ENCODE peak calls at places on chromosomes 7 and 10, in eight cellular contexts. P is neuronal stem cell, A is mammary epithelial cell, K is HepG2, E is GM23248, V is fibroblast of lung, O is GM12878, M is PC-3. Y is an unnamed sample.

GRCh38 chr7:87218941-87219544 is 489 bp downstream of the TMEM243 start:
- DNase-seq in A (peak; percentile 51), V (peak; percentile 54), K (peak; percentile 28), E (peak; percentile 78), P (peak; percentile 14), M (peak; percentile 57), O (no peak), Y (peak; percentile 27)

GRCh38 chr7:101166909-101167644 is 1.7 kb upstream of the VGF start:
- DNase-seq in O (no peak), E (no peak), P (no peak), A (no peak), K (no peak), M (no peak), V (no peak), Y (no peak)

GRCh38 chr7:7125993-7126392 is 56.4 kb upstream of the C1GALT1 start:
- DNase-seq in E (peak; percentile 3), P (no peak), K (peak; percentile 82), O (no peak), A (no peak), V (no peak), M (no peak), Y (no peak)

GRCh38 chr10:112213836-112214235 is 30.3 kb upstream of the GPAM start:
- DNase-seq in E (peak; percentile 63), P (no peak), M (no peak), V (no peak), A (no peak), O (no peak), K (no peak), Y (no peak)

GRCh38 chr10:32190890-32191491 is 134.8 kb upstream of the KIF5B start:
- DNase-seq in E (peak; percentile 54), P (peak; percentile 15), A (peak; percentile 27), K (peak; percentile 25), V (peak; percentile 57), M (peak; percentile 58), O (no peak), Y (no peak)

GRCh38 chr10:77857272-77857671 is 69.3 kb downstream of the DLG5 start:
- DNase-seq in M (peak; percentile 70), O (no peak), E (no peak), P (no peak), K (no peak), V (no peak), A (peak; percentile 39), Y (no peak)

GRCh38 chr7:142983825-142984224 is 21.7 kb upstream of the KEL start:
- DNase-seq in E (no peak), O (no peak), P (no peak), K (no peak), A (no peak), M (no peak), V (no peak), Y (no peak)

GRCh38 chr7:53596230-53596629 is 560.8 kb downstream of the POM121L12 start:
- DNase-seq in A (peak; percentile 51), M (peak; percentile 18), O (no peak), P (no peak), K (no peak), V (no peak), E (no peak), Y (peak; percentile 7)

GRCh38 chr10:63735305-63735704 is 214.1 kb downstream of the REEP3 start:
- DNase-seq in V (no peak), P (no peak), A (no peak), E (no peak), K (no peak), O (no peak), M (no peak), Y (no peak)

GRCh38 chr10:78401882-78402367 is 368.3 kb downstream of the RPS24 start:
- DNase-seq in K (no peak), O (no peak), V (peak; percentile 31), M (no peak), E (no peak), P (no peak), A (no peak), Y (no peak)

DNA sequence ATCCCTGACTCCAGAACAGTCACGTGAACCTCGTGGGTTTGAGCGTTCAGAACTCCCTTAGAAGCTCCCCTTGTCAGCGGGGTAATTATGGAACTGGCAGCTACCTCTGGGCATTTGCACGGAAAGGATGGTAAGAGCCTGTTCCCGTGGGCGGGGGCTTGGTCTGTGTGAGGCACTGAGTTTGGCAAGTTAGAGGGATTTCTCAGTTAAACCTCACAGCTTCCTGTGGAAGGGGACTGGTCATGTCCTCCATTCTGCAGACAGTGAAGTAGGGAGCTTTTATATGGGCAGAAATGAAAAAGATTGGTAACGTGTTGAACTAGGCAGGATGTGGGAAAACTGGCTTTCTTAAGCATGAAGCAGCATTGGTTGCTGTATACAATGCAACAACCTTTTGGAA is 16.0 kb downstream of the PALD1 start:
- DNase-seq in K (no peak), M (no peak), P (no peak), A (no peak), O (no peak), V (no peak), E (peak; percentile 47), Y (no peak)
- H3K27ac ChIP-seq in K (no peak overlapping the region), M (no peak overlapping the region), P (no peak overlapping the region), A (no peak overlapping the region), O (peak overlapping the region; percentile 89), V (no peak overlapping the region), E (no peak overlapping the region), Y (no peak overlapping the region)

GRCh38 chr7:66055321-66055956 is 20.2 kb upstream of the ASL start:
- DNase-seq in P (no peak), M (no peak), O (peak; percentile 41), V (peak; percentile 70), A (no peak), E (peak; percentile 82), K (no peak), Y (peak; percentile 40)

GRCh38 chr7:66054063-66054462 is 21.6 kb upstream of the ASL start:
- DNase-seq in V (no peak), M (no peak), E (no peak), O (no peak), K (no peak), A (no peak), P (no peak), Y (no peak)

GRCh38 chr7:66050337-66050957 is 25.2 kb upstream of the ASL start:
- DNase-seq in V (no peak), M (no peak), P (no peak), O (no peak), A (no peak), E (no peak), K (no peak), Y (no peak)

GRCh38 chr7:66050990-66051424 is 24.6 kb upstream of the ASL start:
- DNase-seq in K (peak; percentile 82), A (peak; percentile 95), M (peak; percentile 75), O (no peak), P (no peak), V (peak; percentile 96), E (peak; percentile 98), Y (peak; percentile 89)

DNA sequence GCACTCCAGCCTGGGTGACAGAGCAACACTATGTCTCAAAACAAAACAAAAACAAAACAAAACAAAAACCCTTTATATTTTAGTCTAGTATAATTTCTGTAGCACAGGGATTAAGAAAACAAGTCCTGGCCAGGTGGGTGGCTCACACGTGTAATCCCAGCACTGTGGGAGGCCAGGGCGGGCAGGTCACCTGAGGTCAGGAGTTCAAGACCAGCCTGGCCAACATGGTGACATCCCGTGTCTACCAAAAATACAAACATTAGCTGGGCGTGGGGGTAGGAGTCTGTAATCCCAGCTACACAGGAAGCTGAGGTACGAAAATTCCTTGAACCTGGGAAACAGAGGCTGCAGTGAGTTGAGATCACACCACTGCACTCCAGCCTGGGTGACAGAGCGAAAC is 23.2 kb upstream of the ASL start:
- DNase-seq in O (no peak), A (no peak), V (no peak), M (no peak), P (no peak), E (no peak), K (no peak), Y (no peak)
- H2AFZ ChIP-seq in O (no peak overlapping the region), A (no peak overlapping the region), V (no peak overlapping the region), M (no peak overlapping the region), P (no peak overlapping the region), E (no peak overlapping the region), K (no peak overlapping the region), Y (no peak overlapping the region)

GRCh38 chr7:33395340-33395739 is 266.0 kb downstream of the BBS9 start:
- DNase-seq in K (no peak), E (no peak), M (no peak), V (peak; percentile 75), P (no peak), O (no peak), A (no peak), Y (no peak)

GRCh38 chr7:33400214-33400538 is 270.8 kb downstream of the BBS9 start:
- DNase-seq in V (no peak), P (no peak), A (no peak), E (no peak), O (no peak), M (no peak), K (no peak), Y (no peak)

GRCh38 chr7:33393770-33394169 is 264.4 kb downstream of the BBS9 start:
- DNase-seq in P (no peak), E (no peak), K (no peak), M (no peak), A (no peak), V (no peak), O (no peak), Y (no peak)

GRCh38 chr7:33399528-33400213 is 270.3 kb downstream of the BBS9 start:
- DNase-seq in E (no peak), V (no peak), P (no peak), O (no peak), K (no peak), M (no peak), A (no peak), Y (no peak)
- H3K4me3 ChIP-seq in E (no peak overlapping the region), V (no peak overlapping the region), P (no peak overlapping the region), O (no peak overlapping the region), K (no peak overlapping the region), M (no peak overlapping the region), A (no peak overlapping the region), Y (no peak overlapping the region)

GRCh38 chr10:107028249-107028648 is 136.3 kb downstream of the SORCS1 start:
- DNase-seq in A (no peak), O (no peak), K (no peak), V (no peak), P (no peak), E (no peak), M (no peak), Y (no peak)

GRCh38 chr10:107032700-107033401 is 131.7 kb downstream of the SORCS1 start:
- DNase-seq in O (no peak), K (no peak), E (no peak), A (no peak), V (no peak), M (no peak), P (no peak), Y (no peak)

GRCh38 chr10:107037192-107038122 is 127.0 kb downstream of the SORCS1 start:
- DNase-seq in E (no peak), P (no peak), V (no peak), A (no peak), K (no peak), M (no peak), O (no peak), Y (no peak)

GRCh38 chr10:107031981-107032699 is 132.4 kb downstream of the SORCS1 start:
- DNase-seq in E (no peak), A (no peak), V (no peak), P (no peak), M (no peak), O (no peak), K (no peak), Y (no peak)

DNA sequence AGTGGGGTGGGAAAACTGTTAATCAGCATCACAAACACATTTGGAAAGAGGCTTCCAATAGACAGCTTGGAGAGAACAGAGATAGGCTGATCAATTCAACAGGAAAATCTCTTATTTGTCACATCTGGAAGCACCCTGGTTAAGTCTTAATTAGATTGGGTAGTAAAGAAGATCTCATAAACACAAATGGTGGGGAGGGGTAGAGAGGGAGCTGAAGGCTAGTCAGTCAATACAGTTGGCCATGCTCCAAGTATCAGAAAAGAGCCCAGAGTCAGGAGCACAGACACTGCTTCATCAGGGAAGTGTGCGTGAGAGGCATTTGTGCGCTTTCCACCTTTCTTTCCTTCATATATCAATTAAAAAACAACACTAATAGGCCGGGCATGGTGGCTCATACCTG is 130.5 kb downstream of the SORCS1 start:
- DNase-seq in A (no peak), K (no peak), P (no peak), O (no peak), M (no peak), E (no peak), V (no peak), Y (no peak)
- H3K27ac ChIP-seq in A (no peak overlapping the region), K (no peak overlapping the region), P (no peak overlapping the region), O (no peak overlapping the region), M (no peak overlapping the region), E (no peak overlapping the region), V (no peak overlapping the region), Y (no peak overlapping the region)